ENCODE peak calls at places on chromosomes 6 and 20, in eight cellular contexts. P is suprapubic skin; I is PC-3; S is gastrocnemius medialis; Z is transverse colon; N is CD8-positive, alpha-beta T cell; E is pancreas; L is testis. M is an unnamed sample.
A peak's percentile ranks its signal among the peaks of the same experiment; 100 is the strongest.

GRCh38 chr20:47233333-47234188 is 122.9 kb downstream of the ZMYND8 start:
- DNase-seq in P (no peak), I (no peak), S (no peak), Z (no peak), N (no peak), E (no peak), L (no peak), M (no peak)

GRCh38 chr6:140105857-140106256 is 731.4 kb upstream of the CITED2 start:
- DNase-seq in P (no peak), I (peak; percentile 36), S (no peak), Z (no peak), N (no peak), E (no peak), L (peak; percentile 38), M (peak; percentile 55)

GRCh38 chr6:142551145-142551811 is 249.5 kb downstream of the ADGRG6 start:
- DNase-seq in P (no peak), I (peak; percentile 58), S (no peak), Z (no peak), N (peak; percentile 20), E (no peak), L (no peak), M (peak; percentile 13)

GRCh38 chr20:62362991-62363919 is 3.9 kb downstream of the LAMA5 start:
- DNase-seq in P (peak; percentile 60), I (peak; percentile 28), S (no peak), Z (peak; percentile 27), N (no peak), E (peak; percentile 14), L (no peak), M (peak; percentile 67)

GRCh38 chr6:106390088-106390487 is 29.6 kb downstream of the CRYBG1 start:
- DNase-seq in P (no peak), I (peak; percentile 60), S (no peak), Z (no peak), N (no peak), E (no peak), L (no peak), M (no peak)

GRCh38 chr6:15504040-15504491 is 158.8 kb downstream of the DTNBP1 start:
- DNase-seq in P (peak; percentile 82), I (no peak), S (peak; percentile 82), Z (peak; percentile 16), N (no peak), E (no peak), L (peak; percentile 84), M (peak; percentile 25)

GRCh38 chr20:20520776-20521175 is 152.9 kb downstream of the INSM1 start:
- DNase-seq in P (no peak), I (peak; percentile 87), S (no peak), Z (no peak), N (no peak), E (no peak), L (no peak), M (no peak)

GRCh38 chr6:112289039-112289566 is 34.7 kb upstream of the LAMA4 start:
- DNase-seq in P (peak; percentile 71), I (no peak), S (peak; percentile 42), Z (peak; percentile 25), N (no peak), E (peak; percentile 22), L (peak; percentile 77), M (peak; percentile 33)

GRCh38 chr6:72322778-72323177 is 299.1 kb upstream of the KCNQ5 start:
- DNase-seq in P (no peak), I (no peak), S (no peak), Z (no peak), N (no peak), E (no peak), L (no peak), M (no peak)

GRCh38 chr6:157094038-157094437 is 229.3 kb downstream of the TMEM242 start:
- DNase-seq in P (no peak), I (no peak), S (no peak), Z (no peak), N (no peak), E (no peak), L (no peak), M (no peak)

GRCh38 chr6:124747336-124747735 is 214.9 kb upstream of the RNF217 start:
- DNase-seq in P (no peak), I (no peak), S (no peak), Z (no peak), N (no peak), E (no peak), L (peak; percentile 18), M (no peak)

GRCh38 chr20:53692465-53693067 is 98.9 kb upstream of the ZNF217 start:
- DNase-seq in P (no peak), I (peak; percentile 74), S (no peak), Z (peak; percentile 26), N (no peak), E (no peak), L (no peak), M (no peak)

GRCh38 chr20:44745560-44746366 is at the start of gene KCNK15:
- DNase-seq in P (no peak), I (peak; percentile 16), S (no peak), Z (peak; percentile 34), N (peak; percentile 15), E (peak; percentile 35), L (peak; percentile 69), M (peak; percentile 68)

GRCh38 chr6:1406306-1407058 is 17.1 kb downstream of the FOXF2 start:
- DNase-seq in P (no peak), I (no peak), S (no peak), Z (no peak), N (no peak), E (no peak), L (peak; percentile 8), M (no peak)

GRCh38 chr20:1784586-1784985 is 110.6 kb upstream of the SIRPA start:
- DNase-seq in P (no peak), I (no peak), S (no peak), Z (no peak), N (no peak), E (no peak), L (no peak), M (no peak)

GRCh38 chr6:107627928-107628327 is 138.0 kb downstream of the SOBP start:
- DNase-seq in P (no peak), I (no peak), S (no peak), Z (no peak), N (no peak), E (no peak), L (no peak), M (no peak)

GRCh38 chr6:138957903-138958302 is 30.1 kb downstream of the REPS1 start:
- DNase-seq in P (no peak), I (no peak), S (no peak), Z (no peak), N (no peak), E (no peak), L (no peak), M (no peak)

GRCh38 chr20:11356061-11356460 is 561.6 kb upstream of the BTBD3 start:
- DNase-seq in P (no peak), I (no peak), S (no peak), Z (no peak), N (no peak), E (no peak), L (no peak), M (no peak)

GRCh38 chr20:11354841-11355240 is 562.9 kb upstream of the BTBD3 start:
- DNase-seq in P (no peak), I (no peak), S (no peak), Z (no peak), N (no peak), E (no peak), L (no peak), M (no peak)

GRCh38 chr20:11350126-11351005 is 567.3 kb upstream of the BTBD3 start:
- DNase-seq in P (no peak), I (no peak), S (no peak), Z (no peak), N (no peak), E (no peak), L (no peak), M (no peak)

GRCh38 chr20:11352041-11352440 is 565.7 kb upstream of the BTBD3 start:
- DNase-seq in P (no peak), I (no peak), S (no peak), Z (no peak), N (no peak), E (no peak), L (no peak), M (peak; percentile 18)

GRCh38 chr20:11355338-11355737 is 562.4 kb upstream of the BTBD3 start:
- DNase-seq in P (no peak), I (no peak), S (no peak), Z (no peak), N (no peak), E (no peak), L (no peak), M (no peak)
- H3K9me3 ChIP-seq in P (no peaks in the 10 kb centered on the region), I (no peaks in the 10 kb centered on the region), S (no peaks in the 10 kb centered on the region), Z (no peaks in the 10 kb centered on the region), N (no peaks in the 10 kb centered on the region), E (no peaks in the 10 kb centered on the region), L (no peaks in the 10 kb centered on the region), M (no peaks in the 10 kb centered on the region)

DNA sequence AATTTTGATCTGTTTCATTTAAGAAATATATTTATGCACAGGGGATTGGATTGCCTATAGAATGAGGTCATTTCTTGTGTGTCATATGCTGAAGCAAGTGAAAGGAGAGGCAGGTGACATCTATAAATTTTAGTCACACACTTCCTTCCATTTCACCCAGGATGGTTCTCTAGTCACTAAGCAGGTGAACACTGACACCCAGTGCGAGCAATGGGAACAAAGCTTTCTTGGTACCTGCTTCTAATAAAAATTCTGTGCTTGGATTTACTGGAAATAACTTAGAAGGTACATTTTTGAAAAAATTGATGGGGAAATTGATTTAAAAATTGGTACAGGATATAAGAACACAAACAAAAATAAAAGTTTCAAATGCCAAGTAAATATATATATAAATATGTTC is 66.9 kb upstream of the MC3R start:
- DNase-seq in P (no peak), I (no peak), S (no peak), Z (peak; percentile 10), N (no peak), E (no peak), L (no peak), M (no peak)
- TF ChIP-seq CTCF in P (no peak), I (peak; percentile 33), S (no peak), Z (no peak), N (no peak), E (no peak), L (no peak), M (peak; percentile 32)

DNA sequence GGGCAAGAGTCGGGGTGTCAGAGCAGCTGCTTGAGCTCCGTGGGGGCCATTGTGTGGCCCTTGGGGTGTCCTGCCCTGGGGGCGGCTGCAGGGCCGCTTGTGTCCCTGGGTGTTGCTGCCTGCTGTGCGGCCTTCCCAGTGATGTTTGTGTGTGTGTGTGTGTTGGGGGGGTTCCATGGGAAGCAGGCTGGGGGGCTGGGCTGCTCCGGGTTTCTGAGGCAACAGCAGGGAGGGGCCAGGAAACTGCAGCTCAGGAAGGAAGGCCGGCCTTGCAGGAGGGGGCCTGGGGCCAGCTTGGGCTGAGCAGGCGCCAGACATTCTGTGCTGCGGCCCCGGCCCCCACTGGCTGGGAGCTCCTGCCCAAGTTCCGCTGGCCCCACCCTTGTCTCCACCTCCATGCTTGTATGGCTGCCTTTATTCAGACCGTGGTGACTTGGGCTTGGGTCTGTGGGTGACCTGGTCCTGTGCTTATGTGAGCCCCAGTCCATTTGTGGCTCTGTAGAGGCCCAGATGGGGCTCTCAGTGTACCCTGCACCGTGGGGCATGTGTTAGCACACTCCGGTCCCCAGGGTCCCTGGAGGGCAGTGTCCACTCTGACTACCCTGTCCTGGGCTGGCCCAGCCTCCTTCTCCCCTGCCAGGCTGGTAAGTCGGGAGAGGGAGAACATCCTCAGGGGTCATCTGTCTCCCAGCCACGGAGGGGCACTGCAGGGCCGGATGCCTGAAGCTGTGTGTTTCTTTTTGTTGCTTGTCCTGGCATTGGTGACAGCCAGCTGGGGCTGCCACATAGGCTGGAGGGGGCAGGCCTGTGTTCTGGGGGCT is 4.6 kb upstream of the SOX18 start:
- DNase-seq in P (no peak), I (peak; percentile 37), S (no peak), Z (no peak), N (no peak), E (no peak), L (no peak), M (peak; percentile 74)
- H3K4me3 ChIP-seq in P (no peak overlapping the region), I (no peak overlapping the region), S (no peak overlapping the region), Z (no peak overlapping the region), N (no peak overlapping the region), E (no peak overlapping the region), L (no peak overlapping the region), M (no peak overlapping the region)

GRCh38 chr6:36201612-36202011 is 5.1 kb downstream of the BRPF3 start:
- DNase-seq in P (no peak), I (no peak), S (no peak), Z (no peak), N (no peak), E (no peak), L (no peak), M (no peak)
- H3K9me3 ChIP-seq in P (no peaks in the 10 kb centered on the region), I (no peaks in the 10 kb centered on the region), S (no peaks in the 10 kb centered on the region), Z (no peaks in the 10 kb centered on the region), N (no peaks in the 10 kb centered on the region), E (no peaks in the 10 kb centered on the region), L (no peaks in the 10 kb centered on the region), M (no peaks in the 10 kb centered on the region)